ENCODE peak calls at places on chromosomes 7 and 10, in eight cellular contexts. One of them, this sample, is unnamed.

GRCh38 chr7:155303897-155304296 is 6.2 kb downstream of the INSIG1 start:
- DNase-seq in tibial nerve: no peak
- DNase-seq in transverse colon: no peak
- DNase-seq in SK-N-SH: no peak
- DNase-seq in esophagus muscularis mucosa: no peak
- DNase-seq in stomach: no peak
- DNase-seq in GM12878: no peak
- DNase-seq in upper lobe of left lung: no peak
- DNase-seq in this sample: no peak

GRCh38 chr10:102184606-102185005 is 32.4 kb downstream of the NOLC1 start:
- DNase-seq in tibial nerve: no peak
- DNase-seq in transverse colon: no peak
- DNase-seq in SK-N-SH: no peak
- DNase-seq in esophagus muscularis mucosa: no peak
- DNase-seq in stomach: no peak
- DNase-seq in GM12878: no peak
- DNase-seq in upper lobe of left lung: no peak
- DNase-seq in this sample: no peak

GRCh38 chr7:34385385-34385784 is 272.6 kb upstream of the NPSR1 start:
- DNase-seq in tibial nerve: no peak
- DNase-seq in transverse colon: no peak
- DNase-seq in SK-N-SH: no peak
- DNase-seq in esophagus muscularis mucosa: no peak
- DNase-seq in stomach: no peak
- DNase-seq in GM12878: no peak
- DNase-seq in upper lobe of left lung: no peak
- DNase-seq in this sample: no peak

GRCh38 chr10:26844381-26844780 is 16.4 kb downstream of the ABI1 start:
- DNase-seq in tibial nerve: no peak
- DNase-seq in transverse colon: no peak
- DNase-seq in SK-N-SH: no peak
- DNase-seq in esophagus muscularis mucosa: no peak
- DNase-seq in stomach: no peak
- DNase-seq in GM12878: no peak
- DNase-seq in upper lobe of left lung: no peak
- DNase-seq in this sample: no peak

GRCh38 chr7:130356760-130357611 is 12.4 kb downstream of the CPA5 start:
- DNase-seq in tibial nerve: peak; percentile 75
- DNase-seq in transverse colon: peak; percentile 26
- DNase-seq in SK-N-SH: peak; percentile 25
- DNase-seq in esophagus muscularis mucosa: no peak
- DNase-seq in stomach: no peak
- DNase-seq in GM12878: no peak
- DNase-seq in upper lobe of left lung: peak; percentile 12
- DNase-seq in this sample: peak; percentile 68

GRCh38 chr7:147824671-147825070 is 765.9 kb upstream of the C7orf33 start:
- DNase-seq in tibial nerve: no peak
- DNase-seq in transverse colon: no peak
- DNase-seq in SK-N-SH: no peak
- DNase-seq in esophagus muscularis mucosa: no peak
- DNase-seq in stomach: no peak
- DNase-seq in GM12878: no peak
- DNase-seq in upper lobe of left lung: no peak
- DNase-seq in this sample: no peak

GRCh38 chr10:80104066-80104926 is 25.8 kb downstream of the TMEM254 start:
- DNase-seq in tibial nerve: peak; percentile 25
- DNase-seq in transverse colon: no peak
- DNase-seq in SK-N-SH: peak; percentile 63
- DNase-seq in esophagus muscularis mucosa: no peak
- DNase-seq in stomach: no peak
- DNase-seq in GM12878: no peak
- DNase-seq in upper lobe of left lung: no peak
- DNase-seq in this sample: no peak

GRCh38 chr10:44566786-44567185 is 181.9 kb upstream of the CXCL12 start:
- DNase-seq in tibial nerve: no peak
- DNase-seq in transverse colon: no peak
- DNase-seq in SK-N-SH: no peak
- DNase-seq in esophagus muscularis mucosa: no peak
- DNase-seq in stomach: no peak
- DNase-seq in GM12878: no peak
- DNase-seq in upper lobe of left lung: no peak
- DNase-seq in this sample: no peak

GRCh38 chr10:20737107-20737506 is 160.0 kb downstream of the NEBL start:
- DNase-seq in tibial nerve: no peak
- DNase-seq in transverse colon: no peak
- DNase-seq in SK-N-SH: no peak
- DNase-seq in esophagus muscularis mucosa: no peak
- DNase-seq in stomach: no peak
- DNase-seq in GM12878: no peak
- DNase-seq in upper lobe of left lung: no peak
- DNase-seq in this sample: no peak

GRCh38 chr7:50734246-50734645 is 48.5 kb downstream of the GRB10 start:
- DNase-seq in tibial nerve: no peak
- DNase-seq in transverse colon: no peak
- DNase-seq in SK-N-SH: no peak
- DNase-seq in esophagus muscularis mucosa: no peak
- DNase-seq in stomach: no peak
- DNase-seq in GM12878: no peak
- DNase-seq in upper lobe of left lung: no peak
- DNase-seq in this sample: no peak

GRCh38 chr10:32298066-32298812 is 48.7 kb downstream of the EPC1 start:
- DNase-seq in tibial nerve: no peak
- DNase-seq in transverse colon: no peak
- DNase-seq in SK-N-SH: no peak
- DNase-seq in esophagus muscularis mucosa: no peak
- DNase-seq in stomach: no peak
- DNase-seq in GM12878: no peak
- DNase-seq in upper lobe of left lung: no peak
- DNase-seq in this sample: no peak

GRCh38 chr7:122248472-122248871 is 56.1 kb downstream of the FEZF1 start:
- DNase-seq in tibial nerve: no peak
- DNase-seq in transverse colon: no peak
- DNase-seq in SK-N-SH: no peak
- DNase-seq in esophagus muscularis mucosa: no peak
- DNase-seq in stomach: no peak
- DNase-seq in GM12878: no peak
- DNase-seq in upper lobe of left lung: no peak
- DNase-seq in this sample: no peak
- TF ChIP-seq EP300 in tibial nerve: no peak
- TF ChIP-seq EP300 in transverse colon: no peak
- TF ChIP-seq EP300 in SK-N-SH: no peak
- TF ChIP-seq EP300 in esophagus muscularis mucosa: no peak
- TF ChIP-seq EP300 in stomach: no peak
- TF ChIP-seq EP300 in GM12878: no peak
- TF ChIP-seq EP300 in upper lobe of left lung: no peak
- TF ChIP-seq EP300 in this sample: no peak

DNA sequence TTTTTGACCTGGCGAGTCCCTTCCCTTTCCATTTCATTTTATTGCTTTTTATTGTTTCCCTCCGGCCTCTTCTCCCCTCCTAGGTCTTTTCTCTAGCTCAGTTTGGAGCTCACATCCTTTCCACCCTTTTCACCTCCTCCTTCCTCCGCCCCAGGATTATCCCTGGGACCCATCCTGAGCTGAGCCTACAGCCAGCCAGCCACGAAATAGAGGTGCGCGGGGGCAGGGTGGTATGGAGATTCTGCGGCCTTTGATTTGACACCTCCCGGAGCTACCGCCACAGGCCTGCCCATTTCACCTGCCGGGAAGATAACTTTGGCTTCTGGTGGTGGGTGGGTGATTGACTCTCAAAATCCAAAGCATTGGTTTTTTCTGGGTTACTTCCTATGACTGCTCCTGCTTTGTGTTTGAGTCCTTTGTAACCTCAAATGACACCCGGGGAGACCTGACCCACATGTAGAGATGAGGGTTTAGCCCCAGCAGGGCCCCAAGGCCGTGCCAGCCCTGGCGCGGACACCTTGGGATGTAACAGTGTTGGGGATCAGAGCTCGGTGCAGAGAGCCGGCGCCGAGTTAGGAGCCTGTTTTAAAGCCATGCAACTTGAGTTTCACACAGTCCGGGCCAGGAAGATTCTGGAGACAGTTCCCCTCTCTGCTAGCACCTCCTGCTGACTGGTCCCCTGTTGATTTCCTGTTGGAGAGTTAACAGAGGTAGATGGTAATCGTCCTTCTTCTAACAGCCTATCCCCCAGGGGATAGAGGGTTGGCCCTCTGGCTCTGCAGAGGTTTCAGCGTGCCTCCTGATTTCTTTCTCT is 1.5 kb downstream of the DUSP5 start:
- DNase-seq in tibial nerve: peak; percentile 54
- DNase-seq in transverse colon: peak; percentile 64
- DNase-seq in SK-N-SH: no peak
- DNase-seq in esophagus muscularis mucosa: no peak
- DNase-seq in stomach: peak; percentile 46
- DNase-seq in GM12878: peak; percentile 72
- DNase-seq in upper lobe of left lung: peak; percentile 47
- DNase-seq in this sample: no peak
- TF ChIP-seq CTCF in tibial nerve: no peak
- TF ChIP-seq CTCF in transverse colon: no peak
- TF ChIP-seq CTCF in SK-N-SH: peak; percentile 43
- TF ChIP-seq CTCF in esophagus muscularis mucosa: no peak
- TF ChIP-seq CTCF in stomach: no peak
- TF ChIP-seq CTCF in GM12878: peak; percentile 34
- TF ChIP-seq CTCF in upper lobe of left lung: no peak
- TF ChIP-seq CTCF in this sample: no peak

DNA sequence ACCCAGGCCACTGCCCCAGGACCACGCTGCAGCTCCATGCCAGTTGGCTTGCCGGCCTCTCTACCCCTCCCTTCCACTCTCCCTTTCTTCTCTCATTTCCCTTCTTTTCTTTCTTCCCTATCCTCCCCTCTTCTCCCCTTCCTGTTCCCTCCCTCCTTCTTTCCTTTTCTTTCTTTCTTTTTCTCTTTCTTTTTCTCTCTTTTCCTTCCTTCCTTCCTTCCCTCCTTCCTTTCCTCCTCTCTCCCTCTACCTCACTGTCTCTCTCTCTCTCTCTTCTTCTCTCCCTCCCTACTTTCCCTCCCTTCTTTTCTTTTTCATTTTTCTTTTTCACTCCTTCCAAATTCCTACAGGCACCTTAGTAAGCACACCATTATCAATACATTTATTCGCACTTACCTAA is 30.3 kb upstream of the R3HCC1L start:
- DNase-seq in tibial nerve: no peak
- DNase-seq in transverse colon: no peak
- DNase-seq in SK-N-SH: no peak
- DNase-seq in esophagus muscularis mucosa: peak; percentile 68
- DNase-seq in stomach: no peak
- DNase-seq in GM12878: no peak
- DNase-seq in upper lobe of left lung: no peak
- DNase-seq in this sample: no peak
- H3K27me3 ChIP-seq in tibial nerve: no peaks in the 10 kb centered on the region
- H3K27me3 ChIP-seq in transverse colon: no peaks in the 10 kb centered on the region
- H3K27me3 ChIP-seq in SK-N-SH: no peaks in the 10 kb centered on the region
- H3K27me3 ChIP-seq in esophagus muscularis mucosa: no peaks in the 10 kb centered on the region
- H3K27me3 ChIP-seq in stomach: no peaks in the 10 kb centered on the region
- H3K27me3 ChIP-seq in GM12878: peaks cover 2% of the 10 kb centered on the region
- H3K27me3 ChIP-seq in upper lobe of left lung: no peaks in the 10 kb centered on the region
- H3K27me3 ChIP-seq in this sample: no peaks in the 10 kb centered on the region

GRCh38 chr7:137127806-137128205 is 215.7 kb downstream of the PTN start:
- DNase-seq in tibial nerve: no peak
- DNase-seq in transverse colon: no peak
- DNase-seq in SK-N-SH: no peak
- DNase-seq in esophagus muscularis mucosa: no peak
- DNase-seq in stomach: no peak
- DNase-seq in GM12878: no peak
- DNase-seq in upper lobe of left lung: no peak
- DNase-seq in this sample: no peak

GRCh38 chr7:137135654-137136350 is 207.7 kb downstream of the PTN start:
- DNase-seq in tibial nerve: no peak
- DNase-seq in transverse colon: no peak
- DNase-seq in SK-N-SH: no peak
- DNase-seq in esophagus muscularis mucosa: no peak
- DNase-seq in stomach: no peak
- DNase-seq in GM12878: no peak
- DNase-seq in upper lobe of left lung: no peak
- DNase-seq in this sample: no peak

GRCh38 chr7:137129025-137129424 is 214.5 kb downstream of the PTN start:
- DNase-seq in tibial nerve: no peak
- DNase-seq in transverse colon: no peak
- DNase-seq in SK-N-SH: no peak
- DNase-seq in esophagus muscularis mucosa: no peak
- DNase-seq in stomach: no peak
- DNase-seq in GM12878: no peak
- DNase-seq in upper lobe of left lung: no peak
- DNase-seq in this sample: no peak

GRCh38 chr7:137127058-137127457 is 216.5 kb downstream of the PTN start:
- DNase-seq in tibial nerve: no peak
- DNase-seq in transverse colon: no peak
- DNase-seq in SK-N-SH: no peak
- DNase-seq in esophagus muscularis mucosa: no peak
- DNase-seq in stomach: no peak
- DNase-seq in GM12878: no peak
- DNase-seq in upper lobe of left lung: no peak
- DNase-seq in this sample: no peak

GRCh38 chr7:137130751-137131158 is 212.8 kb downstream of the PTN start:
- DNase-seq in tibial nerve: no peak
- DNase-seq in transverse colon: no peak
- DNase-seq in SK-N-SH: no peak
- DNase-seq in esophagus muscularis mucosa: no peak
- DNase-seq in stomach: no peak
- DNase-seq in GM12878: no peak
- DNase-seq in upper lobe of left lung: no peak
- DNase-seq in this sample: no peak
- TF ChIP-seq EP300 in tibial nerve: no peak
- TF ChIP-seq EP300 in transverse colon: no peak
- TF ChIP-seq EP300 in SK-N-SH: no peak
- TF ChIP-seq EP300 in esophagus muscularis mucosa: no peak
- TF ChIP-seq EP300 in stomach: no peak
- TF ChIP-seq EP300 in GM12878: no peak
- TF ChIP-seq EP300 in upper lobe of left lung: no peak
- TF ChIP-seq EP300 in this sample: no peak

GRCh38 chr10:128087884-128088695 is 38.1 kb downstream of the MKI67 start:
- DNase-seq in tibial nerve: no peak
- DNase-seq in transverse colon: no peak
- DNase-seq in SK-N-SH: peak; percentile 54
- DNase-seq in esophagus muscularis mucosa: no peak
- DNase-seq in stomach: no peak
- DNase-seq in GM12878: no peak
- DNase-seq in upper lobe of left lung: no peak
- DNase-seq in this sample: no peak
- TF ChIP-seq CTCF in tibial nerve: no peak
- TF ChIP-seq CTCF in transverse colon: no peak
- TF ChIP-seq CTCF in SK-N-SH: no peak
- TF ChIP-seq CTCF in esophagus muscularis mucosa: no peak
- TF ChIP-seq CTCF in stomach: no peak
- TF ChIP-seq CTCF in GM12878: no peak
- TF ChIP-seq CTCF in upper lobe of left lung: no peak
- TF ChIP-seq CTCF in this sample: no peak